ENCODE peak calls at places on chromosomes 2 and 18, in seven cellular contexts. One of them, this sample, is unnamed.

GRCh38 chr18:65924878-65925277 is 174.1 kb downstream of the CDH7 start:
- DNase-seq in activated CD4-positive, alpha-beta memory T cell treated with anti-CD3 and anti-CD28 coated beads, Interleukin-2, amount 10 ng/mL, durations not matched to agents 7 days and 5 days: no peak
- DNase-seq in GM03348: no peak
- DNase-seq in RKO: no peak
- DNase-seq in osteoblast: no peak
- DNase-seq in HFF-Myc: no peak
- DNase-seq in MCF 10A: no peak
- DNase-seq in this sample: no peak

GRCh38 chr2:197205590-197206215 is 104.9 kb downstream of the ANKRD44 start:
- DNase-seq in GM03348: no peak
- DNase-seq in RKO: no peak
- DNase-seq in MCF 10A: no peak
- DNase-seq in activated CD4-positive, alpha-beta memory T cell treated with anti-CD3 and anti-CD28 coated beads, Interleukin-2, amount 10 ng/mL, durations not matched to agents 7 days and 5 days: peak; percentile 72
- DNase-seq in osteoblast: no peak
- DNase-seq in HFF-Myc: no peak
- DNase-seq in this sample: no peak

GRCh38 chr18:12038082-12038660 is 55.5 kb upstream of the ANKRD62 start:
- DNase-seq in GM03348: peak; percentile 29
- DNase-seq in osteoblast: no peak
- DNase-seq in HFF-Myc: no peak
- DNase-seq in RKO: no peak
- DNase-seq in activated CD4-positive, alpha-beta memory T cell treated with anti-CD3 and anti-CD28 coated beads, Interleukin-2, amount 10 ng/mL, durations not matched to agents 7 days and 5 days: peak; percentile 19
- DNase-seq in MCF 10A: no peak
- DNase-seq in this sample: no peak

GRCh38 chr2:169360984-169361705 is 1.2 kb downstream of the LRP2 start:
- DNase-seq in MCF 10A: no peak
- DNase-seq in HFF-Myc: no peak
- DNase-seq in osteoblast: peak; percentile 72
- DNase-seq in activated CD4-positive, alpha-beta memory T cell treated with anti-CD3 and anti-CD28 coated beads, Interleukin-2, amount 10 ng/mL, durations not matched to agents 7 days and 5 days: no peak
- DNase-seq in GM03348: peak; percentile 16
- DNase-seq in RKO: no peak
- DNase-seq in this sample: no peak

GRCh38 chr2:68807821-68808266 is 63.4 kb downstream of the BMP10 start:
- DNase-seq in osteoblast: no peak
- DNase-seq in HFF-Myc: no peak
- DNase-seq in MCF 10A: peak; percentile 91
- DNase-seq in activated CD4-positive, alpha-beta memory T cell treated with anti-CD3 and anti-CD28 coated beads, Interleukin-2, amount 10 ng/mL, durations not matched to agents 7 days and 5 days: no peak
- DNase-seq in RKO: no peak
- DNase-seq in GM03348: no peak
- DNase-seq in this sample: no peak

GRCh38 chr18:1559563-1559962 is 654.9 kb downstream of the ADCYAP1 start:
- DNase-seq in osteoblast: peak; percentile 34
- DNase-seq in HFF-Myc: no peak
- DNase-seq in GM03348: no peak
- DNase-seq in RKO: no peak
- DNase-seq in MCF 10A: no peak
- DNase-seq in activated CD4-positive, alpha-beta memory T cell treated with anti-CD3 and anti-CD28 coated beads, Interleukin-2, amount 10 ng/mL, durations not matched to agents 7 days and 5 days: no peak
- DNase-seq in this sample: no peak

GRCh38 chr2:111712940-111713339 is 171.1 kb downstream of the ANAPC1 start:
- DNase-seq in activated CD4-positive, alpha-beta memory T cell treated with anti-CD3 and anti-CD28 coated beads, Interleukin-2, amount 10 ng/mL, durations not matched to agents 7 days and 5 days: no peak
- DNase-seq in RKO: no peak
- DNase-seq in GM03348: no peak
- DNase-seq in MCF 10A: no peak
- DNase-seq in osteoblast: no peak
- DNase-seq in HFF-Myc: no peak
- DNase-seq in this sample: no peak

GRCh38 chr2:205197468-205198129 is 484.7 kb upstream of the NRP2 start:
- DNase-seq in HFF-Myc: no peak
- DNase-seq in MCF 10A: peak; percentile 47
- DNase-seq in osteoblast: peak; percentile 15
- DNase-seq in GM03348: no peak
- DNase-seq in RKO: no peak
- DNase-seq in activated CD4-positive, alpha-beta memory T cell treated with anti-CD3 and anti-CD28 coated beads, Interleukin-2, amount 10 ng/mL, durations not matched to agents 7 days and 5 days: no peak
- DNase-seq in this sample: no peak

GRCh38 chr2:11904029-11904428 is 157.6 kb downstream of the LPIN1 start:
- DNase-seq in GM03348: no peak
- DNase-seq in osteoblast: no peak
- DNase-seq in HFF-Myc: no peak
- DNase-seq in MCF 10A: no peak
- DNase-seq in activated CD4-positive, alpha-beta memory T cell treated with anti-CD3 and anti-CD28 coated beads, Interleukin-2, amount 10 ng/mL, durations not matched to agents 7 days and 5 days: no peak
- DNase-seq in RKO: no peak
- DNase-seq in this sample: no peak

GRCh38 chr18:35581555-35582309 is at the start of gene GALNT1:
- DNase-seq in activated CD4-positive, alpha-beta memory T cell treated with anti-CD3 and anti-CD28 coated beads, Interleukin-2, amount 10 ng/mL, durations not matched to agents 7 days and 5 days: peak; percentile 33
- DNase-seq in MCF 10A: peak; percentile 17
- DNase-seq in osteoblast: peak; percentile 93
- DNase-seq in RKO: peak; percentile 16
- DNase-seq in GM03348: peak; percentile 88
- DNase-seq in HFF-Myc: no peak
- DNase-seq in this sample: no peak

GRCh38 chr2:230778350-230779140 is 65.9 kb downstream of the CAB39 start:
- DNase-seq in activated CD4-positive, alpha-beta memory T cell treated with anti-CD3 and anti-CD28 coated beads, Interleukin-2, amount 10 ng/mL, durations not matched to agents 7 days and 5 days: no peak
- DNase-seq in HFF-Myc: no peak
- DNase-seq in GM03348: no peak
- DNase-seq in MCF 10A: no peak
- DNase-seq in osteoblast: no peak
- DNase-seq in RKO: no peak
- DNase-seq in this sample: no peak

This sample was measured in NCI-H2029 treated with DMSO at 0.1 percent for 48 hours.